ENCODE peak calls at places on chromosome 17, in ten cellular contexts. L is OCI-LY7; R is psoas muscle; O is CD8-positive, alpha-beta T cell; Q is cardiac muscle cell; E is colonic mucosa; D is Peyer's patch; K is CD8-positive, alpha-beta memory T cell; V is IMR-90; A is aorta. T is an unnamed sample. For H3K4me1 and H3K9me3, the result is how much of the 10 kb centered on the place peaks cover.

GRCh38 chr17:78272181-78272913 is 40.9 kb downstream of the TMEM235 start:
- DNase-seq in L (peak), O (no peak), E (peak), Q (peak), A (peak), D (peak), R (no peak), V (peak), K (no peak), T (peak)

GRCh38 chr17:56708220-56708567 is 114.7 kb downstream of the NOG start:
- DNase-seq in A (no peak), R (no peak), D (no peak), E (no peak), Q (no peak), O (no peak), V (peak), L (no peak), K (no peak), T (no peak)

GRCh38 chr17:55577011-55577586 is 65.8 kb upstream of the SMIM36 start:
- DNase-seq in O (no peak), L (no peak), E (peak), V (peak), R (no peak), K (no peak), A (peak), Q (no peak), D (peak), T (no peak)

GRCh38 chr17:42198897-42199296 is 4.6 kb upstream of the GHDC start:
- DNase-seq in R (no peak), L (peak), A (no peak), E (no peak), V (no peak), O (no peak), K (no peak), Q (no peak), D (no peak), T (no peak)

GRCh38 chr17:14923981-14924380 is 341.1 kb downstream of the PMP22 start:
- DNase-seq in K (no peak), Q (no peak), V (peak), D (no peak), R (no peak), E (no peak), L (no peak), O (no peak), A (no peak), T (no peak)

GRCh38 chr17:40022961-40023541 is 7.8 kb downstream of the CSF3 start:
- DNase-seq in D (no peak), A (no peak), K (no peak), E (peak), V (no peak), L (no peak), R (peak), Q (no peak), O (no peak), T (peak)

GRCh38 chr17:73956595-73957465 is 246.6 kb upstream of the RPL38 start:
- DNase-seq in R (no peak), O (peak), A (no peak), K (no peak), V (no peak), L (peak), D (peak), E (peak), Q (peak), T (peak)

GRCh38 chr17:78753316-78754250 is 28.5 kb downstream of the CYTH1 start:
- DNase-seq in A (no peak), L (no peak), R (no peak), O (no peak), D (no peak), Q (no peak), V (peak), E (no peak), K (no peak), T (no peak)

GRCh38 chr17:31565652-31566051 is 174.2 kb downstream of the RAB11FIP4 start:
- DNase-seq in K (no peak), Q (no peak), O (no peak), E (no peak), L (no peak), R (no peak), A (peak), V (no peak), D (no peak), T (no peak)

GRCh38 chr17:14442798-14443553 is 142.1 kb downstream of the HS3ST3B1 start:
- DNase-seq in K (no peak), Q (no peak), E (no peak), V (peak), A (no peak), O (no peak), D (no peak), R (no peak), L (no peak), T (no peak)

GRCh38 chr17:31048142-31048541 is 46.6 kb upstream of the NF1 start:
- DNase-seq in E (no peak), L (no peak), O (no peak), K (no peak), R (no peak), Q (no peak), A (no peak), D (no peak), V (no peak), T (no peak)

GRCh38 chr17:67273900-67274299 is 28.9 kb upstream of the HELZ start:
- DNase-seq in L (no peak), R (no peak), Q (no peak), D (no peak), V (no peak), O (no peak), E (no peak), A (no peak), K (no peak), T (no peak)

GRCh38 chr17:77035526-77035925 is 105.2 kb upstream of the SEC14L1 start:
- DNase-seq in R (no peak), Q (no peak), O (no peak), D (no peak), A (no peak), K (no peak), L (no peak), V (no peak), E (no peak), T (no peak)

GRCh38 chr17:37488009-37488604 is 1.6 kb upstream of the DUSP14 start:
- DNase-seq in K (no peak), V (peak), L (no peak), Q (peak), A (no peak), R (no peak), D (no peak), E (no peak), O (no peak), T (no peak)

GRCh38 chr17:15377608-15378007 is 36.2 kb upstream of the TEKT3 start:
- DNase-seq in R (no peak), E (no peak), K (no peak), L (no peak), V (peak), O (no peak), D (no peak), Q (peak), A (no peak), T (no peak)

GRCh38 chr17:4708436-4708835 is 2.0 kb upstream of the ARRB2 start:
- DNase-seq in D (no peak), A (peak), R (no peak), O (peak), K (peak), E (no peak), V (no peak), Q (no peak), L (peak), T (no peak)

GRCh38 chr17:49783051-49783715 is 5.3 kb upstream of the KAT7 start:
- DNase-seq in O (no peak), L (no peak), V (no peak), K (no peak), R (no peak), Q (no peak), A (no peak), E (no peak), D (no peak), T (no peak)

GRCh38 chr17:57947369-57947768 is 7.8 kb downstream of the CUEDC1 start:
- DNase-seq in A (peak), L (no peak), V (no peak), D (no peak), E (no peak), R (peak), K (no peak), Q (no peak), O (no peak), T (no peak)

GRCh38 chr17:82636626-82637598 is 11.3 kb downstream of the WDR45B start:
- DNase-seq in E (peak), D (no peak), V (no peak), A (no peak), R (no peak), L (no peak), Q (no peak), K (no peak), O (no peak), T (peak)

GRCh38 chr17:9788582-9788981 is 2.8 kb downstream of the DHRS7C start:
- DNase-seq in R (no peak), L (no peak), O (no peak), D (no peak), A (peak), K (no peak), V (no peak), Q (no peak), E (no peak), T (no peak)

GRCh38 chr17:49859991-49860953 is 12.4 kb upstream of the TAC4 start:
- DNase-seq in O (no peak), R (no peak), D (no peak), V (no peak), E (peak), K (no peak), Q (no peak), A (no peak), L (no peak), T (no peak)

GRCh38 chr17:81267390-81268067 is 27.6 kb downstream of the SLC38A10 start:
- DNase-seq in L (no peak), R (no peak), Q (no peak), O (no peak), V (no peak), A (no peak), E (no peak), K (no peak), D (no peak), T (no peak)

GRCh38 chr17:14091367-14091766 is 22.1 kb downstream of the COX10 start:
- DNase-seq in A (no peak), K (no peak), E (no peak), O (no peak), Q (no peak), V (peak), R (no peak), L (no peak), D (no peak), T (no peak)

GRCh38 chr17:63419949-63420867 is 25.9 kb downstream of the CYB561 start:
- DNase-seq in E (no peak), K (no peak), L (no peak), O (peak), R (no peak), Q (no peak), V (no peak), A (no peak), D (no peak), T (no peak)

DNA sequence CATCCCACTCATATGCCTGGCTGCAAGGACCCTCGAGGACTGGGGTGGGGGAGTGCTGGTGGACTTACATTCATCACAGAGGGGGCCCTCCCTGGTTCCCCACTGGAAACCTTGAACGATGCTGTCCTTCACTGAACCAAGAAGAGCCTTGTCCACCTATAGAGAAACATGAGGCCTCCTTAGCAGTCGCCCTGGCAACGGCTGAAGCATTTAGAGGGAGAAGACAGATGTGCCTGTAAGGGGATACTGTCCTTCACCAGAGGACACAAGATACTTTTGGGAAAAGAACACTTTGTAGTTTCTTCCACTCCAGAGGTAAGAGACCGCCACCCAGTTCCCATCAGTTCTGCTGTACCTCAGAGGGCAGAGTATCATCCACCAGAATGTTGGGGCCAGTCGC is 6.5 kb downstream of the HIGD1B start:
- DNase-seq in D (no peak), Q (no peak), K (no peak), R (no peak), L (no peak), V (no peak), E (no peak), A (no peak), O (no peak), T (no peak)
- H3K4me1 ChIP-seq in D (under half), Q (under half), K (under half), R (under half), L (under half), V (under half), E (under half), A (under half), O (under half), T (under half)

GRCh38 chr17:16552637-16553045 is 16.4 kb downstream of the ZNF287 start:
- DNase-seq in V (no peak), K (no peak), A (no peak), O (no peak), R (no peak), E (no peak), Q (no peak), L (no peak), D (no peak), T (no peak)
- H3K9me3 ChIP-seq in V (half or more), K (under half), A (under half), O (half or more), R (half or more), E (under half), Q (under half), L (half or more), D (under half), T (under half)

GRCh38 chr17:8176998-8177731 is 985 bp upstream of the TMEM107 start:
- DNase-seq in O (no peak), R (no peak), K (no peak), E (no peak), V (no peak), D (no peak), L (no peak), A (no peak), Q (no peak), T (peak)

GRCh38 chr17:8173056-8173870 is 2.9 kb downstream of the TMEM107 start:
- DNase-seq in V (peak), A (peak), K (peak), L (peak), D (peak), R (peak), O (peak), Q (peak), E (peak), T (peak)

GRCh38 chr17:8175795-8176196 is 384 bp downstream of the TMEM107 start:
- DNase-seq in K (no peak), E (peak), V (no peak), R (no peak), D (no peak), O (no peak), L (peak), A (no peak), Q (no peak), T (peak)

GRCh38 chr17:8176197-8176940 is at the start of gene TMEM107:
- DNase-seq in E (peak), K (peak), L (peak), D (peak), A (peak), R (peak), V (peak), Q (peak), O (peak), T (peak)

GRCh38 chr17:8173871-8174322 is 2.3 kb downstream of the TMEM107 start:
- DNase-seq in D (no peak), K (no peak), R (no peak), Q (no peak), O (no peak), L (peak), V (no peak), A (no peak), E (no peak), T (no peak)
- H3K4me1 ChIP-seq in D (under half), K (under half), R (under half), Q (under half), O (under half), L (under half), V (under half), A (under half), E (under half), T (under half)

GRCh38 chr17:22300177-22300576 is 607.9 kb downstream of the KCNJ18 start:
- DNase-seq in E (no peak), L (no peak), K (no peak), Q (no peak), V (no peak), A (no peak), O (no peak), R (no peak), D (no peak), T (no peak)

GRCh38 chr17:22303865-22304264 is 611.5 kb downstream of the KCNJ18 start:
- DNase-seq in R (no peak), A (no peak), Q (no peak), D (no peak), L (no peak), V (no peak), K (no peak), E (no peak), O (no peak), T (no peak)

GRCh38 chr17:22300731-22301352 is 608.5 kb downstream of the KCNJ18 start:
- DNase-seq in O (no peak), E (no peak), A (no peak), V (no peak), L (no peak), Q (no peak), R (no peak), D (no peak), K (no peak), T (no peak)

GRCh38 chr17:22303096-22303495 is 610.8 kb downstream of the KCNJ18 start:
- DNase-seq in O (no peak), A (no peak), R (no peak), L (no peak), D (no peak), K (no peak), V (no peak), E (no peak), Q (no peak), T (no peak)

DNA sequence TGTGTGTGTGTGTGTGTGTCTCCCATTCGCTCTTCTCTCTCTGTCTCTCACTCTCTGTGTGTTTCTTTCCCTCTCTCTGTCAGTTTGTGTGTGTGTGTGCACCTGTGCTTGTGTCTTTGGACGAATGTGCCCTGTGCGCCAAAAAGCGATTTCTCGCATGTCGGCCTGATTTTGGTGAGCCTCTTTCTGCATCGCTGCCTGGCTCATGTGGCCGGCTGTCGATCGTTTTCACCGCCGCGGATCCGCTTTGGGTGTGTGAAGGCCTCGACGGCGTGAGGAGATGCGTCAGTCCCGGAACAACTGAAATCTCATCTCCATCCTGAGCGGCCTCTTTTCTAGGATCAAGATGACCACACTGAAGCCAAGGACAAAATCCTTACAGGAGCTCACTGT is 609.0 kb downstream of the KCNJ18 start:
- DNase-seq in A (no peak), D (no peak), Q (no peak), K (no peak), E (no peak), V (no peak), L (no peak), R (no peak), O (no peak), T (no peak)
- H3K9me3 ChIP-seq in A (under half), D (under half), Q (under half), K (under half), E (under half), V (under half), L (under half), R (under half), O (under half), T (under half)

T was measured in pancreas.